ENCODE peak calls at places on chromosomes 5 and 9, in four cellular contexts. E, X, T and B are unnamed samples. For H3K9me1, the result is how much of the 10 kb centered on the place peaks cover.

GRCh38 chr9:113946496-113947115 is 70.5 kb downstream of the ZNF618 start:
- DNase-seq in E (no peak), X (no peak), T (no peak), B (no peak)

GRCh38 chr5:72711361-72711760 is 105.1 kb upstream of the TNPO1 start:
- DNase-seq in E (no peak), X (no peak), T (no peak), B (no peak)

GRCh38 chr5:72067682-72068470 is 39.4 kb upstream of the MAP1B start:
- DNase-seq in E (peak), X (peak), T (no peak), B (peak)

GRCh38 chr5:81239613-81240012 is 6.5 kb downstream of the CKMT2 start:
- DNase-seq in E (no peak), X (no peak), T (no peak), B (no peak)

GRCh38 chr5:67149933-67150523 is 46.6 kb downstream of the CD180 start:
- DNase-seq in E (no peak), X (peak), T (no peak), B (no peak)

GRCh38 chr9:127122176-127123151 is at the start of gene ANGPTL2:
- DNase-seq in E (peak), X (peak), T (peak), B (no peak)

GRCh38 chr9:121075251-121076036 is 689 bp downstream of the CNTRL start:
- DNase-seq in E (no peak), X (peak), T (no peak), B (no peak)

GRCh38 chr9:138025417-138025816 is 147.8 kb downstream of the CACNA1B start:
- DNase-seq in E (no peak), X (no peak), T (no peak), B (no peak)

GRCh38 chr5:115100556-115100955 is 69.2 kb downstream of the TRIM36 start:
- DNase-seq in E (no peak), X (no peak), T (no peak), B (no peak)

GRCh38 chr9:5286262-5286661 is 18.3 kb downstream of the RLN2 start:
- DNase-seq in E (no peak), X (no peak), T (no peak), B (no peak)

GRCh38 chr5:95958308-95959014 is 3.2 kb downstream of the ELL2 start:
- DNase-seq in E (no peak), X (peak), T (no peak), B (peak)

GRCh38 chr9:85892406-85892805 is 48.5 kb upstream of the NAA35 start:
- DNase-seq in E (no peak), X (no peak), T (no peak), B (no peak)

GRCh38 chr9:112699230-112699629 is 18.7 kb downstream of the INIP start:
- DNase-seq in E (no peak), X (no peak), T (no peak), B (no peak)

GRCh38 chr5:142128675-142129208 is 20.2 kb downstream of the NDFIP1 start:
- DNase-seq in E (no peak), X (no peak), T (no peak), B (no peak)

DNA sequence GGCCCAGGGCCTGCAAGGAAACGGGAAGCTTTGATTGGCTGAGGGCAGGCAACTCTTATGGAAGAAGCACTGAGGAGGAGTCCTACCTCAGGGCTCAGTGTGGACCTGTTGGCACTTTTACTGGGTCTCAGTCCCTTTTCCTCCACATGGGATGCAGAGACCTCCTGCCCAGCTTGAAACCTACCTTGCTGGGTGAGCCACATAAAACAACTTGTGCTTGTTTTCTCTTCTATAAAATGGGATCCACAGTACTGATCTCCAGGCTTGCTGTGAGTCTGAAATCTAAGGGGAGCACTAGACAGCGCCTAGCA is 4.0 kb upstream of the SET start:
- DNase-seq in E (no peak), X (no peak), T (no peak), B (no peak)
- H3K9ac ChIP-seq in E (no peak), X (no peak), T (no peak), B (peak)

GRCh38 chr9:95089916-95090791 is 227.4 kb downstream of the FANCC start:
- DNase-seq in E (peak), X (no peak), T (no peak), B (no peak)
- H3K9me1 ChIP-seq in E (under half), X (under half), T (under half), B (under half)

GRCh38 chr5:15646351-15646750 is 146.4 kb downstream of the FBXL7 start:
- DNase-seq in E (no peak), X (no peak), T (no peak), B (no peak)

GRCh38 chr5:15645776-15646175 is 145.8 kb downstream of the FBXL7 start:
- DNase-seq in E (no peak), X (no peak), T (no peak), B (no peak)

GRCh38 chr5:15647251-15647650 is 147.3 kb downstream of the FBXL7 start:
- DNase-seq in E (no peak), X (no peak), T (no peak), B (no peak)

GRCh38 chr5:15643731-15644130 is 143.8 kb downstream of the FBXL7 start:
- DNase-seq in E (no peak), X (no peak), T (no peak), B (no peak)

DNA sequence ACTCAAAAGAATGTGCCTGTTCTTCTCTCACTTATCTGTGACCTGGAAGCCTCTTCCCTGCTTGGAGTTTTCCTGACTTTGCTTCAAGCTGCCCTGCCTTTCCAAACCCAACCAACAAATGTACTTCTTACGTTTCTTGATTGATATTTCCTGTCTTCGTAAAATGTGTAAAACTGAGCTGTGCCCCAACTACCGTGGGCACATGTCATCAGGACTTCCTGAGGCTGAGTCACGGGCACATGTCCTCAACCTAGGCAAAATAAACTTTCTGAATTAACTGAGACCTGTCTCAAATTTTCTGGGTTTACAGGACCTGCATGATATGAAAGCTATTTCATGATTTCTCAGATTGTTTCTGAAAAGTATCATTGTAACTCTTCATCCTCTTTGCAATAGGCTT is 145.4 kb downstream of the FBXL7 start:
- DNase-seq in E (no peak), X (peak), T (peak), B (no peak)
- H3K4me2 ChIP-seq in E (no peak), X (no peak), T (peak), B (no peak)

DNA sequence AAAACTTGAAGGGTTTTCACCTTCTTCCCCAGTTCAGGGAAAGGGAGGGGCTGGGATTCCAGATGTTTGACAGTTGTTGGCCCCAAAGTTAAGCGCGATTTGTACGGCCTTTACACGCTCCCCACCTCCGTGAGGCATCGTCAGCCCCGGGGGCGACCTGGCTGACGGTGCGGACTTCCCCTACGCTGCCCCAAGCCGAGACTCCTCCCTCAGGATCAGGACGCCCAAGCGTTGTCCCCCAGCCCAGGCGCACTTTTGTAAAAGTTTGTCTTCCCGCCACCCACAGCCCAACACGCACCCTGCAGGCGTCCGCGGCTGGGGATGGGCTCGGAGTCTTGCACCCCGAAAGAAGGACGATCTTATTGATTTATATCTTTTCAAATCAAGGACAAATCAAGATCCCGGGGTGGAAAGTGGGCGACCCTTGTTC is 713 bp downstream of the MOB3B start:
- DNase-seq in E (peak), X (no peak), T (peak), B (no peak)
- H3K9ac ChIP-seq in E (peak), X (no peak), T (peak), B (peak)

DNA sequence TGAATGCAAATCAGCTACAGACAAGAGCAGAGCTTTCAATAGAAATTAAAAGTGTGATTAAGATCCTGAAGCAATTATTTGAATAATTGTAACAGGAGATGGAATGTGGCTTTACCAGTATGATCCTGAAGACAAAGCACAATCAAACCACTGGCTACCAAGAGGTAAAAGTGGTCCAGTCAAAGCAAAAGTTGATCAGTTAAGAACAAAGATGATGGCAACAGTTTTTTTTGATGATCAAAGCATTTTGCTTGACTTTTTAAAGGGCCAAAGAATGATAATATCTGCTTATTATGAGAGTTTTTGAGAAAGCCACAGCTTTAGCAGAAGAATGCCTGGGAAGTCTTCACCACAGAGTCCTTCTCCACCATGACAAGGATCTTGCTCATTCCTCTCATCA is 409.2 kb downstream of the CSNK1G3 start:
- DNase-seq in E (no peak), X (no peak), T (no peak), B (no peak)
- H3K9me1 ChIP-seq in E (under half), X (under half), T (under half), B (under half)